ENCODE peak calls at places on chromosomes 4 and X, in eight cellular contexts. One of them, this sample, is unnamed.

GRCh38 chrX:66654411-66654810 is 15.5 kb upstream of the EDA2R start:
- DNase-seq in tibial nerve: no peak
- DNase-seq in AG09309: no peak
- DNase-seq in nephron progenitor cell: no peak
- DNase-seq in heart left ventricle: no peak
- DNase-seq in ovary: no peak
- DNase-seq in breast epithelium: no peak
- DNase-seq in fibroblast of mammary gland: peak; percentile 8
- DNase-seq in this sample: no peak

GRCh38 chr4:40842318-40842717 is 92.6 kb downstream of the NSUN7 start:
- DNase-seq in tibial nerve: no peak
- DNase-seq in AG09309: no peak
- DNase-seq in nephron progenitor cell: no peak
- DNase-seq in heart left ventricle: peak; percentile 48
- DNase-seq in ovary: peak; percentile 71
- DNase-seq in breast epithelium: no peak
- DNase-seq in fibroblast of mammary gland: no peak
- DNase-seq in this sample: no peak

GRCh38 chr4:69951602-69952001 is 13.9 kb downstream of the CSN2 start:
- DNase-seq in tibial nerve: no peak
- DNase-seq in AG09309: no peak
- DNase-seq in nephron progenitor cell: no peak
- DNase-seq in heart left ventricle: no peak
- DNase-seq in ovary: no peak
- DNase-seq in breast epithelium: no peak
- DNase-seq in fibroblast of mammary gland: peak; percentile 12
- DNase-seq in this sample: no peak

GRCh38 chr4:158523990-158524545 is 2.4 kb downstream of the RXFP1 start:
- DNase-seq in tibial nerve: no peak
- DNase-seq in AG09309: no peak
- DNase-seq in nephron progenitor cell: no peak
- DNase-seq in heart left ventricle: no peak
- DNase-seq in ovary: no peak
- DNase-seq in breast epithelium: no peak
- DNase-seq in fibroblast of mammary gland: no peak
- DNase-seq in this sample: no peak

GRCh38 chr4:78768447-78769177 is 7.5 kb upstream of the BMP2K start:
- DNase-seq in tibial nerve: no peak
- DNase-seq in AG09309: no peak
- DNase-seq in nephron progenitor cell: no peak
- DNase-seq in heart left ventricle: no peak
- DNase-seq in ovary: no peak
- DNase-seq in breast epithelium: no peak
- DNase-seq in fibroblast of mammary gland: peak; percentile 69
- DNase-seq in this sample: no peak

GRCh38 chr4:152937535-152938236 is 1.6 kb downstream of the FHDC1 start:
- DNase-seq in tibial nerve: no peak
- DNase-seq in AG09309: no peak
- DNase-seq in nephron progenitor cell: peak; percentile 57
- DNase-seq in heart left ventricle: peak; percentile 57
- DNase-seq in ovary: peak; percentile 20
- DNase-seq in breast epithelium: no peak
- DNase-seq in fibroblast of mammary gland: peak; percentile 40
- DNase-seq in this sample: peak; percentile 39

GRCh38 chrX:68848189-68848940 is 19.5 kb downstream of the EFNB1 start:
- DNase-seq in tibial nerve: no peak
- DNase-seq in AG09309: no peak
- DNase-seq in nephron progenitor cell: no peak
- DNase-seq in heart left ventricle: no peak
- DNase-seq in ovary: no peak
- DNase-seq in breast epithelium: no peak
- DNase-seq in fibroblast of mammary gland: no peak
- DNase-seq in this sample: no peak

GRCh38 chr4:139887378-139887801 is 221.8 kb downstream of the MGST2 start:
- DNase-seq in tibial nerve: no peak
- DNase-seq in AG09309: no peak
- DNase-seq in nephron progenitor cell: no peak
- DNase-seq in heart left ventricle: no peak
- DNase-seq in ovary: no peak
- DNase-seq in breast epithelium: no peak
- DNase-seq in fibroblast of mammary gland: peak; percentile 27
- DNase-seq in this sample: no peak

GRCh38 chr4:178080312-178080711 is 638.1 kb upstream of the AGA start:
- DNase-seq in tibial nerve: no peak
- DNase-seq in AG09309: no peak
- DNase-seq in nephron progenitor cell: no peak
- DNase-seq in heart left ventricle: no peak
- DNase-seq in ovary: no peak
- DNase-seq in breast epithelium: no peak
- DNase-seq in fibroblast of mammary gland: no peak
- DNase-seq in this sample: no peak

GRCh38 chr4:184097240-184097619 is 120.4 kb downstream of the ENPP6 start:
- DNase-seq in tibial nerve: peak; percentile 47
- DNase-seq in AG09309: no peak
- DNase-seq in nephron progenitor cell: peak; percentile 22
- DNase-seq in heart left ventricle: peak; percentile 56
- DNase-seq in ovary: peak; percentile 71
- DNase-seq in breast epithelium: peak; percentile 56
- DNase-seq in fibroblast of mammary gland: peak; percentile 35
- DNase-seq in this sample: no peak

GRCh38 chr4:126221717-126222116 is 907.0 kb downstream of the FAT4 start:
- DNase-seq in tibial nerve: no peak
- DNase-seq in AG09309: no peak
- DNase-seq in nephron progenitor cell: no peak
- DNase-seq in heart left ventricle: no peak
- DNase-seq in ovary: no peak
- DNase-seq in breast epithelium: no peak
- DNase-seq in fibroblast of mammary gland: no peak
- DNase-seq in this sample: no peak

GRCh38 chrX:9117851-9118250 is 83.9 kb upstream of the FAM9B start:
- DNase-seq in tibial nerve: no peak
- DNase-seq in AG09309: no peak
- DNase-seq in nephron progenitor cell: no peak
- DNase-seq in heart left ventricle: no peak
- DNase-seq in ovary: no peak
- DNase-seq in breast epithelium: no peak
- DNase-seq in fibroblast of mammary gland: peak; percentile 3
- DNase-seq in this sample: no peak

GRCh38 chrX:84156831-84157230 is 31.2 kb downstream of the RPS6KA6 start:
- DNase-seq in tibial nerve: no peak
- DNase-seq in AG09309: no peak
- DNase-seq in nephron progenitor cell: no peak
- DNase-seq in heart left ventricle: no peak
- DNase-seq in ovary: no peak
- DNase-seq in breast epithelium: no peak
- DNase-seq in fibroblast of mammary gland: peak; percentile 45
- DNase-seq in this sample: no peak

GRCh38 chrX:149010026-149010898 is 494.8 kb downstream of the IDS start:
- DNase-seq in tibial nerve: no peak
- DNase-seq in AG09309: no peak
- DNase-seq in nephron progenitor cell: no peak
- DNase-seq in heart left ventricle: no peak
- DNase-seq in ovary: no peak
- DNase-seq in breast epithelium: no peak
- DNase-seq in fibroblast of mammary gland: no peak
- DNase-seq in this sample: no peak

GRCh38 chr4:16715482-16715881 is 183.0 kb downstream of the LDB2 start:
- DNase-seq in tibial nerve: no peak
- DNase-seq in AG09309: no peak
- DNase-seq in nephron progenitor cell: no peak
- DNase-seq in heart left ventricle: no peak
- DNase-seq in ovary: no peak
- DNase-seq in breast epithelium: no peak
- DNase-seq in fibroblast of mammary gland: peak; percentile 9
- DNase-seq in this sample: no peak

GRCh38 chr4:183130328-183131155 is 31.5 kb downstream of the WWC2 start:
- DNase-seq in tibial nerve: no peak
- DNase-seq in AG09309: no peak
- DNase-seq in nephron progenitor cell: no peak
- DNase-seq in heart left ventricle: peak; percentile 73
- DNase-seq in ovary: no peak
- DNase-seq in breast epithelium: peak; percentile 66
- DNase-seq in fibroblast of mammary gland: peak; percentile 38
- DNase-seq in this sample: no peak

GRCh38 chr4:137601924-137602323 is 69.6 kb upstream of the PCDH18 start:
- DNase-seq in tibial nerve: no peak
- DNase-seq in AG09309: no peak
- DNase-seq in nephron progenitor cell: no peak
- DNase-seq in heart left ventricle: no peak
- DNase-seq in ovary: no peak
- DNase-seq in breast epithelium: no peak
- DNase-seq in fibroblast of mammary gland: no peak
- DNase-seq in this sample: no peak

GRCh38 chrX:119343856-119344255 is 55.3 kb upstream of the SLC25A43 start:
- DNase-seq in tibial nerve: no peak
- DNase-seq in AG09309: no peak
- DNase-seq in nephron progenitor cell: no peak
- DNase-seq in heart left ventricle: no peak
- DNase-seq in ovary: no peak
- DNase-seq in breast epithelium: no peak
- DNase-seq in fibroblast of mammary gland: no peak
- DNase-seq in this sample: no peak

GRCh38 chr4:8096690-8097061 is 61.9 kb downstream of the ABLIM2 start:
- DNase-seq in tibial nerve: no peak
- DNase-seq in AG09309: no peak
- DNase-seq in nephron progenitor cell: no peak
- DNase-seq in heart left ventricle: peak; percentile 4
- DNase-seq in ovary: no peak
- DNase-seq in breast epithelium: no peak
- DNase-seq in fibroblast of mammary gland: no peak
- DNase-seq in this sample: no peak

GRCh38 chr4:137621056-137621455 is 88.8 kb upstream of the PCDH18 start:
- DNase-seq in tibial nerve: no peak
- DNase-seq in AG09309: no peak
- DNase-seq in nephron progenitor cell: peak; percentile 19
- DNase-seq in heart left ventricle: no peak
- DNase-seq in ovary: no peak
- DNase-seq in breast epithelium: no peak
- DNase-seq in fibroblast of mammary gland: no peak
- DNase-seq in this sample: no peak

DNA sequence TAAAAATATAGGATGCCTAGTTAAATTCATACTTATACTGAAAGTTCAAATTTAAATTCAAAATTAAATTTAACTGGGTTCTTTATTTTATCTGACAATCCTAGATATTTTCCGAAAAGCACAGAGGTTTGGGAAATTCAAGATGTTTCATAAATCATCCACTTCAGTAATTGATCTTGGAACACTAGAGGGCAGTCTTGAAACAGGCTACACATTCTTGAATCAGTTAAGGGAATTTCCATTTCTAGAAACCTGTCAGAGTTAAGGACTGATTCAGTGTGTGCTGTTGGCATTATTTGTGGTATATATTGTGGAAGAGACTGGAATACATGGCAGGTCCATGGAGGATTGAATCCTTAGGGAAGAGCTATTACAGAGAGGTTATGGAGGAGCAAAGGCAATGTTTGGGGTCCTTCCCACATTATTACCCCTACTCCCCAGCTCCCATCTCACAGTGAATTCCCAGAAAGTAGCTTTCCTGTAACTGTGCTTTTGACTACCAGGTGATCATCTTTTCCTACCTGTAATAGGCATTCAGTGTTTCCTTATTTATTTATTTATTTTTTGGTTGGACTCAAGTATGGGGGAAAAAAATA is 92.9 kb downstream of the EGF start:
- DNase-seq in tibial nerve: peak; percentile 11
- DNase-seq in AG09309: peak; percentile 52
- DNase-seq in nephron progenitor cell: no peak
- DNase-seq in heart left ventricle: no peak
- DNase-seq in ovary: no peak
- DNase-seq in breast epithelium: no peak
- DNase-seq in fibroblast of mammary gland: peak; percentile 78
- DNase-seq in this sample: peak; percentile 22
- TF ChIP-seq CTCF in tibial nerve: peak; percentile 64
- TF ChIP-seq CTCF in AG09309: peak; percentile 68
- TF ChIP-seq CTCF in nephron progenitor cell: peak; percentile 67
- TF ChIP-seq CTCF in heart left ventricle: peak; percentile 45
- TF ChIP-seq CTCF in ovary: peak; percentile 15
- TF ChIP-seq CTCF in breast epithelium: no peak
- TF ChIP-seq CTCF in fibroblast of mammary gland: peak; percentile 81
- TF ChIP-seq CTCF in this sample: peak; percentile 82

DNA sequence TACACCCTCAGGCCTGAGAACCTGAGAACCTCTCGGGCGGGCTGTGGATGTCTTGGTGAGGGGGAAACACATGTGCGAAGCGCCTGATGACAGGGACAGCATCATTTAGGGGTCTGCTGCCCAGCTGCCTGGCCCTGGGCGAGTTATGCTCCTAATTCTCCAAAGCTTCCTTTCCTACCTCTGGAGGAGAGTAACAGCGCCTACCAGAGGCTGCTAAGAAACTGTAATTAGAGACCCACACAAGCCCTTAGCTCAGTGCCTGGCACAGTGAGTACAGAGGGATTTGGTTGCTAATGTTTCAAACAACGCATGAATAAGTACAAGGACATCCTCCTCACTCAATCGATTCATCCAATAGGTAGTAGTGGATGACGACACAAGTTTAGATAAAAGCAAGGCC is 40.4 kb downstream of the BCOR start:
- DNase-seq in tibial nerve: no peak
- DNase-seq in AG09309: no peak
- DNase-seq in nephron progenitor cell: no peak
- DNase-seq in heart left ventricle: no peak
- DNase-seq in ovary: no peak
- DNase-seq in breast epithelium: no peak
- DNase-seq in fibroblast of mammary gland: no peak
- DNase-seq in this sample: no peak
- TF ChIP-seq CTCF in tibial nerve: no peak
- TF ChIP-seq CTCF in AG09309: no peak
- TF ChIP-seq CTCF in nephron progenitor cell: no peak
- TF ChIP-seq CTCF in heart left ventricle: no peak
- TF ChIP-seq CTCF in ovary: no peak
- TF ChIP-seq CTCF in breast epithelium: no peak
- TF ChIP-seq CTCF in fibroblast of mammary gland: no peak
- TF ChIP-seq CTCF in this sample: no peak

DNA sequence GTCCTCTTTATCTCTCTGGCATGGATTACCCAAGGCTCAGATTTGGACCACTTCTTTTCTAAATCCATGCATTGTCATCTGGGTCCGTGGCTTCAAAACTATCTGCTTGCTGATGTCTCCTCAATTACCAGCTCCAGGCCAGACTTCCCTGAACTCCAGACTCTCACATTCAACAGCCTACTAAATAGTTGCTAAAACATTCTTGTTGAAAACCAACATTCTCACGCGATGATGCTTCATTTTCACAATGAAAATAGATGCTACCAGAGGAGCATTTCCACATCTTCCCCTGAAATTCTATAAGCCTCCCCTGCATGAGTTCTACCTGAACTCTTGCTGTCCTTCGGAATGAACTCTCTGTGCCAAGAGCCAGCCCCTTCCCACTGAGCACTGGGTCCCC is 5.2 kb upstream of the TLR6 start:
- DNase-seq in tibial nerve: no peak
- DNase-seq in AG09309: no peak
- DNase-seq in nephron progenitor cell: no peak
- DNase-seq in heart left ventricle: no peak
- DNase-seq in ovary: no peak
- DNase-seq in breast epithelium: no peak
- DNase-seq in fibroblast of mammary gland: no peak
- DNase-seq in this sample: no peak
- TF ChIP-seq CTCF in tibial nerve: no peak
- TF ChIP-seq CTCF in AG09309: no peak
- TF ChIP-seq CTCF in nephron progenitor cell: no peak
- TF ChIP-seq CTCF in heart left ventricle: no peak
- TF ChIP-seq CTCF in ovary: no peak
- TF ChIP-seq CTCF in breast epithelium: no peak
- TF ChIP-seq CTCF in fibroblast of mammary gland: no peak
- TF ChIP-seq CTCF in this sample: no peak

GRCh38 chrX:100895365-100896075 is 21.4 kb upstream of the NOX1 start:
- DNase-seq in tibial nerve: peak; percentile 4
- DNase-seq in AG09309: no peak
- DNase-seq in nephron progenitor cell: peak; percentile 3
- DNase-seq in heart left ventricle: no peak
- DNase-seq in ovary: no peak
- DNase-seq in breast epithelium: no peak
- DNase-seq in fibroblast of mammary gland: peak; percentile 51
- DNase-seq in this sample: no peak
- TF ChIP-seq CTCF in tibial nerve: no peak
- TF ChIP-seq CTCF in AG09309: peak; percentile 63
- TF ChIP-seq CTCF in nephron progenitor cell: peak; percentile 27
- TF ChIP-seq CTCF in heart left ventricle: peak; percentile 21
- TF ChIP-seq CTCF in ovary: no peak
- TF ChIP-seq CTCF in breast epithelium: no peak
- TF ChIP-seq CTCF in fibroblast of mammary gland: peak; percentile 63
- TF ChIP-seq CTCF in this sample: peak; percentile 43

This sample was measured in D721Med.